ENCODE peak calls at places on chromosome 5, in five cellular contexts. A is endothelial cell of umbilical vein, Q is pancreas, O is astrocyte, E is omental fat pad. L is an unnamed sample.

GRCh38 chr5:97019435-97020117 is 83.7 kb downstream of the LNPEP start:
- DNase-seq in A (peak), Q (no peak), O (peak), E (no peak), L (no peak)

GRCh38 chr5:175325681-175326080 is 118.3 kb downstream of the DRD1 start:
- DNase-seq in A (no peak), Q (no peak), O (peak), E (no peak), L (no peak)

GRCh38 chr5:36238896-36239295 is 2.8 kb downstream of the NADK2 start:
- DNase-seq in A (peak), Q (no peak), O (no peak), E (no peak), L (no peak)

GRCh38 chr5:131386779-131387178 is 122.9 kb downstream of the CDC42SE2 start:
- DNase-seq in A (peak), Q (no peak), O (peak), E (no peak), L (no peak)

GRCh38 chr5:130871346-130872086 is 293.5 kb downstream of the HINT1 start:
- DNase-seq in A (peak), Q (no peak), O (peak), E (no peak), L (no peak)

GRCh38 chr5:6755941-6756340 is 42.7 kb downstream of the TENT4A start:
- DNase-seq in A (no peak), Q (no peak), O (no peak), E (no peak), L (no peak)

GRCh38 chr5:31717586-31717985 is 78.7 kb downstream of the PDZD2 start:
- DNase-seq in A (no peak), Q (no peak), O (no peak), E (no peak), L (no peak)

GRCh38 chr5:180548563-180548962 is 42.7 kb downstream of the SCGB3A1 start:
- DNase-seq in A (no peak), Q (no peak), O (peak), E (no peak), L (no peak)

GRCh38 chr5:62296998-62297397 is 9.0 kb upstream of the KIF2A start:
- DNase-seq in A (no peak), Q (no peak), O (no peak), E (no peak), L (no peak)

GRCh38 chr5:180790020-180790419 is 12.6 kb downstream of the MGAT1 start:
- DNase-seq in A (peak), Q (peak), O (no peak), E (no peak), L (no peak)

GRCh38 chr5:152634596-152634995 is 229.5 kb upstream of the NMUR2 start:
- DNase-seq in A (no peak), Q (no peak), O (no peak), E (no peak), L (no peak)

GRCh38 chr5:171428849-171429542 is 9.5 kb downstream of the FGF18 start:
- DNase-seq in A (no peak), Q (no peak), O (no peak), E (no peak), L (no peak)

GRCh38 chr5:3120013-3120412 is 368.5 kb upstream of the IRX2 start:
- DNase-seq in A (no peak), Q (no peak), O (no peak), E (no peak), L (no peak)

GRCh38 chr5:72178910-72179815 is 71.9 kb downstream of the MAP1B start:
- DNase-seq in A (no peak), Q (no peak), O (peak), E (peak), L (no peak)

GRCh38 chr5:173734716-173735115 is 118.3 kb upstream of the BOD1 start:
- DNase-seq in A (no peak), Q (no peak), O (no peak), E (no peak), L (no peak)

GRCh38 chr5:42828661-42829060 is 17.0 kb upstream of the SELENOP start:
- DNase-seq in A (no peak), Q (no peak), O (no peak), E (no peak), L (no peak)

GRCh38 chr5:144318011-144318410 is 147.3 kb downstream of the KCTD16 start:
- DNase-seq in A (no peak), Q (no peak), O (no peak), E (no peak), L (no peak)

GRCh38 chr5:59485629-59486439 is 407.7 kb downstream of the PDE4D start:
- DNase-seq in A (peak), Q (no peak), O (peak), E (no peak), L (no peak)

GRCh38 chr5:39714036-39714698 is 289.4 kb upstream of the DAB2 start:
- DNase-seq in A (peak), Q (no peak), O (peak), E (no peak), L (no peak)

GRCh38 chr5:97006454-97006853 is 70.6 kb downstream of the LNPEP start:
- DNase-seq in A (no peak), Q (no peak), O (no peak), E (no peak), L (no peak)

GRCh38 chr5:95730730-95731570 is at the start of gene RHOBTB3:
- DNase-seq in A (peak), Q (peak), O (peak), E (peak), L (peak)
- TF ChIP-seq CTCF in A (peak), Q (no peak), O (no peak), E (no peak), L (no peak)

GRCh38 chr5:102811962-102812361 is 56.9 kb downstream of the PAM start:
- DNase-seq in A (peak), Q (no peak), O (peak), E (no peak), L (no peak)
- TF ChIP-seq CTCF in A (no peak), Q (no peak), O (no peak), E (no peak), L (no peak)

GRCh38 chr5:133249593-133249992 is 197.8 kb downstream of the HSPA4 start:
- DNase-seq in A (no peak), Q (no peak), O (no peak), E (no peak), L (no peak)

GRCh38 chr5:133247145-133247709 is 195.4 kb downstream of the HSPA4 start:
- DNase-seq in A (no peak), Q (no peak), O (no peak), E (no peak), L (no peak)

GRCh38 chr5:133246053-133246370 is 194.2 kb downstream of the HSPA4 start:
- DNase-seq in A (no peak), Q (no peak), O (no peak), E (no peak), L (no peak)

GRCh38 chr5:133246376-133247144 is 194.7 kb downstream of the HSPA4 start:
- DNase-seq in A (no peak), Q (no peak), O (peak), E (no peak), L (no peak)

GRCh38 chr5:133247881-133248642 is 196.2 kb downstream of the HSPA4 start:
- DNase-seq in A (peak), Q (no peak), O (no peak), E (no peak), L (no peak)
- TF ChIP-seq CTCF in A (peak), Q (peak), O (peak), E (no peak), L (no peak)

DNA sequence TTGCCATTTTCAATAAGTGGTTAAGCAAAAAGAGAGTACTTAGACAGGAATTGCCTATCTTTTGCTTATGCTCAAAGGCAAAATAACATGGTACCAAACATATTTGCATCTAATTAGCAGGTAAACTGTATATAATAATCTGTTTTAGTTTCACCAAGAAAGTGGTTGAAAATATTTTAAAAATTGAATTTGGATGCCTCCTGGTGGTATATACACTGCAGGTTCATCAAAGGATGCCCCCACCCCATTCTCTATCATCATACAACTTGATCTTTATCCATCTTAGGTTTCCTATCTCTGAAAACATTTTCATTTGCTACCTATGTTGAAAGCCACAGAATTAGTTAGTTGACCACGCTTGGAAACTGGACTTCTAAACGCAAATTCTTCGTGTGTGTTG is 47.0 kb upstream of the MROH2B start:
- DNase-seq in A (no peak), Q (no peak), O (no peak), E (no peak), L (no peak)
- TF ChIP-seq CTCF in A (no peak), Q (no peak), O (no peak), E (no peak), L (no peak)

GRCh38 chr5:158676642-158677489 is 422.9 kb downstream of the EBF1 start:
- DNase-seq in A (no peak), Q (no peak), O (no peak), E (no peak), L (no peak)
- TF ChIP-seq CTCF in A (no peak), Q (no peak), O (no peak), E (no peak), L (no peak)

GRCh38 chr5:16453609-16454008 is 12.0 kb downstream of the ZNF622 start:
- DNase-seq in A (no peak), Q (no peak), O (no peak), E (no peak), L (no peak)
- TF ChIP-seq CTCF in A (no peak), Q (no peak), O (no peak), E (no peak), L (no peak)

DNA sequence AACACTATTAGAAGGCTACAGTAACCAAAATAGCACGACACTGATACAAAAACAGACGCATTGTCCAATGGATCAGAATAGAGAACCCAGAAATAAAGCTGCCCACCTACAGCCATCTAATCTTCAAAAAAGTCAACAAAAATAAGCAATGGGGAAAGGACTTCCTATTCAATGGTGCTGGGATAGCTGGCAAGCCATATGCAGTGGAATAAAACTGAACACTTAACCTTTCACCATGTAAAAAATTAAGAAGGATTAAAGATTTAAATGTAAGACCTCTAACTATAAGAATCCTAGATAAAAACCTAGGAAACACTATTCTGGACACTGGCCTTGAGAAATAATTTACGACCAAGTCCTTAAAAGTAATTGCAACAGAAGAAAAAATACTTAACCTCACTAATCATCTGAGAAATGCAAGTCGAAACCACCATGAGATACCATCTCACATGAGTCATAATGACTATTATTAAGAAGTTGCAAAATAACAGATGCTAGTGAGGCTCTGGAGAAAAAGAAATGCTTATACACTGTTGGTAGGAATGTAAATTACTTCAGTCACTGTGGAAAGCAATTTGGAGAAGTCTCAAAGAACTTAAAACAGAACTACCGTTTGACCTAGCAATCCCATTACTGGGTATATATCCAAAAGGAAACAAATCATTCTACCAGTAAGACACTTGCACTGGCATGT is 203.3 kb upstream of the CDH9 start:
- DNase-seq in A (no peak), Q (no peak), O (peak), E (no peak), L (no peak)
- TF ChIP-seq CTCF in A (no peak), Q (no peak), O (peak), E (no peak), L (no peak)

DNA sequence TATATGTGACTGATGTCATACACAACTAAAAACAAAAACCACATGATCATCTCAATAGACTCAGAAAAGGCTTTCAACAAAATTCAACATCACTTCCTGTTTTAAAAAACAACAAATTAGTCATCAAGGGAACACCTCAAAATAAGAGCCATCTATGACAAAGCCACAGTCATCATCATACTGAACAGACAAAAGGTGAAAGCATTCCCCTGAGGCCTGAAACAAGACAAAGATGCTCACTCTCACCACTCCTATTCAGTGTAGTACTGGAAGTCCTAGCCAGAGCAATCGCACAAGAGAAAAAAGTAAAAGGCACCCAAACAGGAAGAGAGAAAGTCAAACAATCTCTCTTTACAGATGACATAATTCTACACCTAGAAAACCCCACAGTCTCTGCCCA is 893.5 kb upstream of the EDIL3 start:
- DNase-seq in A (no peak), Q (no peak), O (no peak), E (no peak), L (no peak)
- TF ChIP-seq CTCF in A (no peak), Q (no peak), O (no peak), E (no peak), L (no peak)